ENCODE peak calls at places on chromosome 11, in seven cellular contexts. S, F, I, T, Y, U and A are unnamed samples.

GRCh38 chr11:68043349-68044144 is 4.7 kb downstream of the TCIRG1 start:
- DNase-seq in S (no peak), F (peak), I (no peak), T (peak), Y (peak), U (no peak), A (no peak)

GRCh38 chr11:100872951-100873350 is 185.9 kb downstream of the ARHGAP42 start:
- DNase-seq in S (no peak), F (no peak), I (no peak), T (no peak), Y (no peak), U (no peak), A (no peak)

GRCh38 chr11:2276999-2277328 is 6.6 kb upstream of the ASCL2 start:
- DNase-seq in S (no peak), F (no peak), I (no peak), T (no peak), Y (peak), U (no peak), A (no peak)

GRCh38 chr11:76380161-76380976 is 563 bp downstream of the THAP12 start:
- DNase-seq in S (peak), F (no peak), I (no peak), T (peak), Y (peak), U (peak), A (no peak)

GRCh38 chr11:123137496-123138270 is 57.4 kb downstream of the CLMP start:
- DNase-seq in S (peak), F (peak), I (no peak), T (peak), Y (peak), U (peak), A (no peak)

GRCh38 chr11:115226556-115226955 is 277.7 kb downstream of the CADM1 start:
- DNase-seq in S (peak), F (peak), I (peak), T (peak), Y (peak), U (peak), A (no peak)

GRCh38 chr11:29184939-29185890 is 831.6 kb downstream of the KCNA4 start:
- DNase-seq in S (no peak), F (peak), I (no peak), T (peak), Y (no peak), U (no peak), A (no peak)

GRCh38 chr11:28938091-28938490 is 829.9 kb downstream of the METTL15 start:
- DNase-seq in S (no peak), F (no peak), I (no peak), T (peak), Y (no peak), U (no peak), A (no peak)

GRCh38 chr11:118170892-118171273 is 5.6 kb downstream of the SCN2B start:
- DNase-seq in S (no peak), F (no peak), I (no peak), T (no peak), Y (no peak), U (no peak), A (no peak)

GRCh38 chr11:114296190-114296978 is at the start of gene NNMT:
- DNase-seq in S (peak), F (peak), I (no peak), T (peak), Y (no peak), U (no peak), A (no peak)

GRCh38 chr11:110331626-110332025 is 35.2 kb upstream of the RDX start:
- DNase-seq in S (no peak), F (no peak), I (no peak), T (no peak), Y (no peak), U (no peak), A (no peak)

GRCh38 chr11:66626926-66627325 is 10.5 kb downstream of the RBM14 start:
- DNase-seq in S (no peak), F (no peak), I (no peak), T (no peak), Y (no peak), U (no peak), A (no peak)

GRCh38 chr11:1693327-1694063 is 3.5 kb upstream of the KRTAP5-6 start:
- DNase-seq in S (peak), F (peak), I (peak), T (peak), Y (peak), U (peak), A (no peak)

GRCh38 chr11:32429477-32429876 is 5.9 kb downstream of the WT1 start:
- DNase-seq in S (no peak), F (no peak), I (no peak), T (no peak), Y (no peak), U (no peak), A (no peak)

GRCh38 chr11:33383920-33384209 is 126.7 kb downstream of the HIPK3 start:
- DNase-seq in S (no peak), F (no peak), I (no peak), T (no peak), Y (no peak), U (no peak), A (no peak)

GRCh38 chr11:134656861-134657540 is 245.0 kb upstream of the B3GAT1 start:
- DNase-seq in S (no peak), F (no peak), I (peak), T (no peak), Y (no peak), U (no peak), A (no peak)

GRCh38 chr11:106231591-106231990 is 154.1 kb downstream of the AASDHPPT start:
- DNase-seq in S (no peak), F (peak), I (peak), T (peak), Y (no peak), U (no peak), A (no peak)

GRCh38 chr11:59172345-59173079 is 580 bp downstream of the DTX4 start:
- DNase-seq in S (no peak), F (no peak), I (peak), T (no peak), Y (peak), U (no peak), A (no peak)

GRCh38 chr11:94302806-94303205 is 1.6 kb upstream of the IZUMO1R start:
- DNase-seq in S (no peak), F (no peak), I (no peak), T (no peak), Y (no peak), U (no peak), A (no peak)

GRCh38 chr11:105109855-105110750 is 29.5 kb downstream of the CARD18 start:
- DNase-seq in S (peak), F (peak), I (no peak), T (peak), Y (no peak), U (no peak), A (no peak)

GRCh38 chr11:10414181-10414580 is 40.9 kb upstream of the AMPD3 start:
- DNase-seq in S (no peak), F (no peak), I (no peak), T (no peak), Y (no peak), U (no peak), A (no peak)
- H2AFZ ChIP-seq in S (peak), F (no peak), I (no peak), T (no peak), Y (no peak), U (peak), A (no peak)

GRCh38 chr11:107696140-107696539 is 15.7 kb downstream of the SLN start:
- DNase-seq in S (peak), F (peak), I (peak), T (peak), Y (no peak), U (no peak), A (no peak)

GRCh38 chr11:107702109-107702660 is 9.7 kb downstream of the SLN start:
- DNase-seq in S (no peak), F (no peak), I (peak), T (no peak), Y (no peak), U (no peak), A (no peak)

GRCh38 chr11:107702723-107703122 is 9.1 kb downstream of the SLN start:
- DNase-seq in S (no peak), F (no peak), I (no peak), T (peak), Y (no peak), U (no peak), A (no peak)

GRCh38 chr11:107697291-107697690 is 14.6 kb downstream of the SLN start:
- DNase-seq in S (no peak), F (no peak), I (no peak), T (no peak), Y (no peak), U (no peak), A (no peak)

DNA sequence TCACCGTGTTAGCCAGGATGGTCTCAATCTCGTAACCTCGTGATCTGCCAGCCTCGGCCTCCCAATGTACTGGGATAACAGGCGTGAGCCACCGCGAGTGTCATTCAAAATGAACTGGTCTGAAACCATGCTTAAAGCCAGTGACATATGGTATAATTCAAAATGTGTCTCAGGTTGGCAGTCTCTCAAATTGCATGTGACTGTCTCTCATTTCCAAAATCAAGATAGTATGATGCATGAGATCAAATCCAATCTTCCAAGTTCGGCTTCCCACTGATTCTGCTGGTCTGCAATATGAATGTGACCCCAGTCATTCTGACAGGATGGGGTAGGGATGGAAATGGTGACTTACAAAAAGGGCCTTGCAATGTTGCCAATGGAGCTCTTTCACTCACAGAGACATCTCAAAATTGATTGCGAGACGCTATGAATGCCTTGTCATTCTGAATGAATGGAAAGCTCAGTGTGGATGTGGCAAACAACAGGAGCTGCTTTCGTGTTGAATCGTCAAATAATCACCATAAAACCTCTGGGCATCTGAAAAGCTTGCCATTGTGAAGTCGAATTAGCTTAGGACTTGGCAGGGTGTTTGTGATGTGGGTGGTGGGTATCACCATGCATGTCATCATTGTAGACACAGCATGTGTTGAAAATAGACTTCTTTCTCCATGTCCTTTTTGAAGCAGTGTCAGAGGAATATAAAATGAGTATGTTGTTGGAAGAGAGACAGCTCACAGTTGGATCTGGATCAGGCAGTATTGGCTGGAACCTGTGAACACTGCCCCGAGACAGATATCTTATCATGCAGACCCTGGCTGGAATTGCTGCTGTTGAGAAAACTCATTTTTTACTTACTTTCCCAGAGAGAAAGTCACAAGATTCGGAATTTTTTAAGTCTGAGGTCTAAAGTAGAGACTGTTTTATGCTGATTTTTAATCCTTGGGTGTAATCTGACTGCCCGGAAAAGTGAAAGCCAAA is 12.2 kb downstream of the SLN start:
- DNase-seq in S (no peak), F (peak), I (peak), T (no peak), Y (no peak), U (no peak), A (no peak)
- H2AFZ ChIP-seq in S (no peak), F (peak), I (no peak), T (no peak), Y (no peak), U (no peak), A (no peak)

GRCh38 chr11:45752136-45752535 is 52.8 kb upstream of the SLC35C1 start:
- DNase-seq in S (no peak), F (no peak), I (no peak), T (no peak), Y (no peak), U (no peak), A (no peak)
- H2AFZ ChIP-seq in S (no peak), F (no peak), I (no peak), T (no peak), Y (no peak), U (no peak), A (no peak)

GRCh38 chr11:47431356-47432083 is 5.3 kb upstream of the PSMC3 start:
- DNase-seq in S (no peak), F (no peak), I (no peak), T (no peak), Y (no peak), U (no peak), A (no peak)
- H2AFZ ChIP-seq in S (no peak), F (no peak), I (no peak), T (no peak), Y (no peak), U (no peak), A (no peak)

DNA sequence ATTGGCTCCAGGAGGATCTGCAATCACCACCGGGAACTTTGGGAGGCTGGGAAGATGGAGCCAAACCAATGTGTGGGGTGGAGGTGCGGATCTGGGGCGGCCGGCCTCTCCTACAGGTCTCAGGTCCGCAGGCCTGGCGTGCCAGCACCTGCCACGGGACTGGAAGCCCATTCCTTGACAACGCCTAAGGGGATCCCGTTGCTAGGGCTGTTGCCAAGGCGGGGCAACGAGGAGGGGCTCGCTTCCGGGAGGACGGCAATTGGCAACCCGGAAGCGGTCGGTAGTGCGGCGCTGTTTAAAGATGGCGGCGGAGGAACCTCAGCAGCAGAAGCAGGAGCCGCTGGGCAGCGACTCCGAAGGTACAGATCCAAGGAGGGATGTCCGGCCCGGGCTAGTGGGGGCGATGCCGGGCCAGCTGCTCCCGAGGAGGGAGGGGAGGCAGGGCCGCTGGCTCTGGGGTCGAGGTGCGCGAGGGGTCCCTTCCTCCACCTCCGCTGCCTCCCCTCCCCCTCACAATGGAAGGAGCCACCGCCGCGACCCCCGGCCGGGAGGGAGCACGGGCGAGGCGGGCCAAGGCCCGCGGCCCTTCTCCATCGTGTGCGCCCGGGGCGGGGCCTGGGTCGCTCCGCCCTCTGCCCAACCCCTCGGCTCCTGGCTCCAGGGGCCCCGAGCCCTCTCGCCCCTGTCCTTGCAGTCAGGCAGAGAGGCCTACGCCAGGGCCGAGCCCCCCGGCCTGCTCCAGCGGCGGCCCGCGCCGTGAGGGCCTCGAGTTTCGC is at the start of gene OTUB1:
- DNase-seq in S (peak), F (peak), I (peak), T (peak), Y (peak), U (peak), A (peak)
- H2AFZ ChIP-seq in S (peak), F (peak), I (peak), T (peak), Y (no peak), U (peak), A (peak)

DNA sequence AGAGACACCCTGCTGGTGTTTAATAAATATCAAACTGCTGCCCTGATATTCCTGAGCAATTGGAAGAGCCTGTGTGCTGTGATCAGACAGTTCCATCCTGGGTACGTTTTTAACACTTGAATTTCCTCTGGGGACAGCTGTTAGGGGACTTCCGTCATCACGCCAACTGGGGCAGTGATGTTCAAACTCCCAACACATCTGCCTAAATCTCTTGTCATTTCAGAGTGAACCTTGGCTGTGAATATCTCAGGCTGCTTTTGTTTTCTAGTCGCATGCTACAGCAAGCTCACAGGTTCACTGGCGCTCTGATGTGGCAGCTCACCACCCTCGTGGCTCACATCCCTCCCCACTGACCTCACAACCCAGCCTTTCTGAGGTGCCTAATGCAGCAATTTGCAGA is 195.2 kb upstream of the KIRREL3 start:
- DNase-seq in S (no peak), F (no peak), I (no peak), T (no peak), Y (no peak), U (no peak), A (no peak)
- H2AFZ ChIP-seq in S (no peak), F (no peak), I (no peak), T (no peak), Y (no peak), U (no peak), A (no peak)

DNA sequence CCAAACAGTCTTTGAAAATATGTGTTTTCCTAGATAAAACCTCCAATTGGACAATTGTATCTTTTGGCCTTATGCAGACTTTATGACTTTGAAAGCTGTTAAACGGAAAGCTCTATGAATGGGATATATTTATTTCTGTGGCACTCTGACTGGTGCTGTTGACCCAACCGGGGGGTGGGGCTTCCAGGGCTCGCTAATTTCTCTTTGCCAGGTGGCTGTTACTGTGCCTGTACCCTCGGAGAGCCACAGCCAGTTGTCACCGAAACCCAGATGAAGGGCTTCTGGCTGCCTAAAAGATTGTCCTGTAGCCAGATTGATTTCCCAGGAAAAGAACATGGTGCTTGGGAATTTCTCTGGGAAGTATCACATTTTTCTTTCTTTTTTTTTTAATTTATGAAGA is 132.7 kb upstream of the NAV2 start:
- DNase-seq in S (no peak), F (no peak), I (no peak), T (no peak), Y (no peak), U (no peak), A (no peak)
- H2AFZ ChIP-seq in S (no peak), F (no peak), I (no peak), T (no peak), Y (no peak), U (no peak), A (no peak)

GRCh38 chr11:112693781-112694180 is 267.4 kb upstream of the NCAM1 start:
- DNase-seq in S (no peak), F (no peak), I (no peak), T (no peak), Y (no peak), U (no peak), A (no peak)
- H2AFZ ChIP-seq in S (no peak), F (no peak), I (no peak), T (no peak), Y (no peak), U (no peak), A (no peak)

DNA sequence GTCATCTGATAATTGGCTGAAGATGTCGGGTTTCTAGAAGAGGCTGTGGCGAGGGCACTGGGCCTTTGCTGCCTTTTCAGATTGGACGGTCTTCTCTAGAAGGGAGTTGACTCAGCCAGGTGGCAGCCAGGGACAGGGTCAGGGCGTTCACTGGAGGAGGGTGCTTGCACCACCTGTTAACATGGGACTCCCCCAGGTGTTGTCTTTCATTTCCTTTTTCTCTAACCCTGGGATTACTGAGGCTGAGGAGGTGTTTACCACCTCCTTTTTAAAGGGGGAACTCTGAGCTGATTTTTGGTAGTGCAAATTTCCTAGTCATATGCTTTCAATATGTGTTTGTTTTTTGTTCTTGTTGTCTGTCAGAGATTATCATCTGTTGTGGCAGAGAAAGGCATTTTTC is 54.0 kb downstream of the LDLRAD3 start:
- DNase-seq in S (no peak), F (no peak), I (no peak), T (no peak), Y (no peak), U (no peak), A (no peak)
- H2AFZ ChIP-seq in S (no peak), F (no peak), I (no peak), T (no peak), Y (no peak), U (no peak), A (no peak)